ENCODE peak calls at places on chromosomes 5 and 9, in six cellular contexts. J is stimulated activated naive CD4-positive, alpha-beta T cell treated with Interleukin-2 at 50 U/mL for 16 hours; Y is BJ; Z is OCI-M1; Q is COR-L47; H is stimulated activated CD8-positive, alpha-beta memory T cell treated with anti-CD3 and anti-CD28 coated beads, Interleukin-7, amount 100 ng/mL, for 24 hours. U is an unnamed sample.

GRCh38 chr9:93473411-93473810 is 20.0 kb upstream of the FAM120AOS start:
- DNase-seq in J (no peak), Y (no peak), Z (no peak), Q (no peak), H (no peak), U (no peak)

GRCh38 chr5:135851186-135851906 is 16.9 kb downstream of the SLC25A48 start:
- DNase-seq in J (no peak), Y (no peak), Z (no peak), Q (no peak), H (no peak), U (no peak)

GRCh38 chr9:129405089-129405830 is 215.6 kb downstream of the C9orf50 start:
- DNase-seq in J (no peak), Y (no peak), Z (no peak), Q (no peak), H (no peak), U (no peak)

GRCh38 chr5:33832904-33833575 is 58.8 kb downstream of the ADAMTS12 start:
- DNase-seq in J (no peak), Y (no peak), Z (no peak), Q (no peak), H (no peak), U (no peak)

GRCh38 chr5:139131062-139131856 is 66.9 kb downstream of the SIL1 start:
- DNase-seq in J (no peak), Y (no peak), Z (no peak), Q (peak), H (no peak), U (peak)

GRCh38 chr9:134205636-134206316 is 41.4 kb upstream of the RNU6ATAC start:
- DNase-seq in J (no peak), Y (no peak), Z (no peak), Q (peak), H (no peak), U (peak)

GRCh38 chr5:104754311-104754995 is 1191.9 kb upstream of the NUDT12 start:
- DNase-seq in J (no peak), Y (no peak), Z (no peak), Q (no peak), H (no peak), U (no peak)

GRCh38 chr5:54693936-54694510 is 176.5 kb downstream of the SNX18 start:
- DNase-seq in J (no peak), Y (no peak), Z (no peak), Q (no peak), H (no peak), U (no peak)